ENCODE peak calls at places on chromosomes 5 and 9, in six cellular contexts. One of them, this sample, is unnamed.

GRCh38 chr5:40383719-40384651 is 295.7 kb upstream of the PTGER4 start:
- DNase-seq in AG04450: peak; percentile 44
- DNase-seq in epithelial cell of prostate: no peak
- DNase-seq in NCI-H460: peak; percentile 46
- DNase-seq in activated T-helper 1 cell treated with Interleukin-2 at 50 U/mL for 16 hours: no peak
- DNase-seq in astrocyte of the cerebellum: no peak
- DNase-seq in this sample: peak; percentile 50

GRCh38 chr9:2096376-2096970 is 81.3 kb downstream of the SMARCA2 start:
- DNase-seq in AG04450: no peak
- DNase-seq in epithelial cell of prostate: no peak
- DNase-seq in NCI-H460: no peak
- DNase-seq in activated T-helper 1 cell treated with Interleukin-2 at 50 U/mL for 16 hours: no peak
- DNase-seq in astrocyte of the cerebellum: no peak
- DNase-seq in this sample: no peak

GRCh38 chr5:27702339-27702820 is 664.0 kb upstream of the CDH9 start:
- DNase-seq in AG04450: no peak
- DNase-seq in epithelial cell of prostate: no peak
- DNase-seq in NCI-H460: no peak
- DNase-seq in activated T-helper 1 cell treated with Interleukin-2 at 50 U/mL for 16 hours: no peak
- DNase-seq in astrocyte of the cerebellum: peak; percentile 35
- DNase-seq in this sample: peak; percentile 84

GRCh38 chr9:108551030-108551964 is 304.5 kb downstream of the ACTL7B start:
- DNase-seq in AG04450: peak; percentile 73
- DNase-seq in epithelial cell of prostate: peak; percentile 99
- DNase-seq in NCI-H460: peak; percentile 23
- DNase-seq in activated T-helper 1 cell treated with Interleukin-2 at 50 U/mL for 16 hours: no peak
- DNase-seq in astrocyte of the cerebellum: peak; percentile 82
- DNase-seq in this sample: peak; percentile 92

GRCh38 chr5:2465383-2465782 is 286.1 kb downstream of the IRX2 start:
- DNase-seq in AG04450: no peak
- DNase-seq in epithelial cell of prostate: no peak
- DNase-seq in NCI-H460: no peak
- DNase-seq in activated T-helper 1 cell treated with Interleukin-2 at 50 U/mL for 16 hours: no peak
- DNase-seq in astrocyte of the cerebellum: no peak
- DNase-seq in this sample: no peak

GRCh38 chr5:54985301-54986268 is at the start of gene ESM1:
- DNase-seq in AG04450: peak; percentile 37
- DNase-seq in epithelial cell of prostate: no peak
- DNase-seq in NCI-H460: peak; percentile 92
- DNase-seq in activated T-helper 1 cell treated with Interleukin-2 at 50 U/mL for 16 hours: no peak
- DNase-seq in astrocyte of the cerebellum: no peak
- DNase-seq in this sample: no peak

GRCh38 chr9:114181583-114182409 is 26.5 kb downstream of the COL27A1 start:
- DNase-seq in AG04450: no peak
- DNase-seq in epithelial cell of prostate: no peak
- DNase-seq in NCI-H460: no peak
- DNase-seq in activated T-helper 1 cell treated with Interleukin-2 at 50 U/mL for 16 hours: no peak
- DNase-seq in astrocyte of the cerebellum: no peak
- DNase-seq in this sample: no peak

GRCh38 chr5:158531899-158532298 is 567.8 kb downstream of the EBF1 start:
- DNase-seq in AG04450: no peak
- DNase-seq in epithelial cell of prostate: no peak
- DNase-seq in NCI-H460: no peak
- DNase-seq in activated T-helper 1 cell treated with Interleukin-2 at 50 U/mL for 16 hours: no peak
- DNase-seq in astrocyte of the cerebellum: no peak
- DNase-seq in this sample: no peak

GRCh38 chr9:108567571-108567970 is 288.2 kb downstream of the ACTL7B start:
- DNase-seq in AG04450: no peak
- DNase-seq in epithelial cell of prostate: no peak
- DNase-seq in NCI-H460: no peak
- DNase-seq in activated T-helper 1 cell treated with Interleukin-2 at 50 U/mL for 16 hours: no peak
- DNase-seq in astrocyte of the cerebellum: no peak
- DNase-seq in this sample: no peak

GRCh38 chr9:121814594-121814993 is 163.2 kb downstream of the DAB2IP start:
- DNase-seq in AG04450: no peak
- DNase-seq in epithelial cell of prostate: no peak
- DNase-seq in NCI-H460: no peak
- DNase-seq in activated T-helper 1 cell treated with Interleukin-2 at 50 U/mL for 16 hours: no peak
- DNase-seq in astrocyte of the cerebellum: no peak
- DNase-seq in this sample: no peak

GRCh38 chr5:181134259-181134658 is 3.3 kb upstream of the OR2V1 start:
- DNase-seq in AG04450: no peak
- DNase-seq in epithelial cell of prostate: no peak
- DNase-seq in NCI-H460: no peak
- DNase-seq in activated T-helper 1 cell treated with Interleukin-2 at 50 U/mL for 16 hours: no peak
- DNase-seq in astrocyte of the cerebellum: no peak
- DNase-seq in this sample: no peak

GRCh38 chr5:135076801-135077200 is 42.8 kb upstream of the PITX1 start:
- DNase-seq in AG04450: no peak
- DNase-seq in epithelial cell of prostate: no peak
- DNase-seq in NCI-H460: no peak
- DNase-seq in activated T-helper 1 cell treated with Interleukin-2 at 50 U/mL for 16 hours: no peak
- DNase-seq in astrocyte of the cerebellum: no peak
- DNase-seq in this sample: no peak

GRCh38 chr9:118651511-118651910 is 717.7 kb downstream of the BRINP1 start:
- DNase-seq in AG04450: no peak
- DNase-seq in epithelial cell of prostate: peak; percentile 64
- DNase-seq in NCI-H460: no peak
- DNase-seq in activated T-helper 1 cell treated with Interleukin-2 at 50 U/mL for 16 hours: no peak
- DNase-seq in astrocyte of the cerebellum: no peak
- DNase-seq in this sample: no peak

GRCh38 chr5:138528208-138528607 is 14.8 kb downstream of the ETF1 start:
- DNase-seq in AG04450: no peak
- DNase-seq in epithelial cell of prostate: no peak
- DNase-seq in NCI-H460: no peak
- DNase-seq in activated T-helper 1 cell treated with Interleukin-2 at 50 U/mL for 16 hours: no peak
- DNase-seq in astrocyte of the cerebellum: no peak
- DNase-seq in this sample: peak; percentile 51

GRCh38 chr9:105503873-105504272 is 54.1 kb upstream of the FKTN start:
- DNase-seq in AG04450: no peak
- DNase-seq in epithelial cell of prostate: no peak
- DNase-seq in NCI-H460: peak; percentile 19
- DNase-seq in activated T-helper 1 cell treated with Interleukin-2 at 50 U/mL for 16 hours: no peak
- DNase-seq in astrocyte of the cerebellum: no peak
- DNase-seq in this sample: no peak

GRCh38 chr5:168364738-168365550 is 73.5 kb downstream of the WWC1 start:
- DNase-seq in AG04450: no peak
- DNase-seq in epithelial cell of prostate: no peak
- DNase-seq in NCI-H460: no peak
- DNase-seq in activated T-helper 1 cell treated with Interleukin-2 at 50 U/mL for 16 hours: no peak
- DNase-seq in astrocyte of the cerebellum: peak; percentile 9
- DNase-seq in this sample: no peak

GRCh38 chr9:106203832-106204516 is 509.6 kb downstream of the TMEM38B start:
- DNase-seq in AG04450: no peak
- DNase-seq in epithelial cell of prostate: no peak
- DNase-seq in NCI-H460: no peak
- DNase-seq in activated T-helper 1 cell treated with Interleukin-2 at 50 U/mL for 16 hours: no peak
- DNase-seq in astrocyte of the cerebellum: no peak
- DNase-seq in this sample: no peak

GRCh38 chr5:6819521-6819920 is 106.3 kb downstream of the TENT4A start:
- DNase-seq in AG04450: no peak
- DNase-seq in epithelial cell of prostate: no peak
- DNase-seq in NCI-H460: no peak
- DNase-seq in activated T-helper 1 cell treated with Interleukin-2 at 50 U/mL for 16 hours: no peak
- DNase-seq in astrocyte of the cerebellum: no peak
- DNase-seq in this sample: no peak

GRCh38 chr5:115209279-115209678 is 39.6 kb upstream of the TRIM36 start:
- DNase-seq in AG04450: no peak
- DNase-seq in epithelial cell of prostate: no peak
- DNase-seq in NCI-H460: no peak
- DNase-seq in activated T-helper 1 cell treated with Interleukin-2 at 50 U/mL for 16 hours: no peak
- DNase-seq in astrocyte of the cerebellum: no peak
- DNase-seq in this sample: no peak

GRCh38 chr5:74103131-74104023 is 477.4 kb downstream of the ARHGEF28 start:
- DNase-seq in AG04450: no peak
- DNase-seq in epithelial cell of prostate: no peak
- DNase-seq in NCI-H460: no peak
- DNase-seq in activated T-helper 1 cell treated with Interleukin-2 at 50 U/mL for 16 hours: no peak
- DNase-seq in astrocyte of the cerebellum: no peak
- DNase-seq in this sample: no peak

GRCh38 chr5:124581866-124582650 is 164.4 kb downstream of the ZNF608 start:
- DNase-seq in AG04450: peak; percentile 27
- DNase-seq in epithelial cell of prostate: no peak
- DNase-seq in NCI-H460: no peak
- DNase-seq in activated T-helper 1 cell treated with Interleukin-2 at 50 U/mL for 16 hours: no peak
- DNase-seq in astrocyte of the cerebellum: no peak
- DNase-seq in this sample: no peak

GRCh38 chr9:102778756-102779155 is 216.4 kb upstream of the CYLC2 start:
- DNase-seq in AG04450: no peak
- DNase-seq in epithelial cell of prostate: peak; percentile 16
- DNase-seq in NCI-H460: no peak
- DNase-seq in activated T-helper 1 cell treated with Interleukin-2 at 50 U/mL for 16 hours: no peak
- DNase-seq in astrocyte of the cerebellum: no peak
- DNase-seq in this sample: peak; percentile 76

GRCh38 chr9:133730994-133731715 is 7.0 kb downstream of the SARDH start:
- DNase-seq in AG04450: no peak
- DNase-seq in epithelial cell of prostate: no peak
- DNase-seq in NCI-H460: no peak
- DNase-seq in activated T-helper 1 cell treated with Interleukin-2 at 50 U/mL for 16 hours: no peak
- DNase-seq in astrocyte of the cerebellum: no peak
- DNase-seq in this sample: no peak

GRCh38 chr5:1394881-1395860 is 50.1 kb downstream of the SLC6A3 start:
- DNase-seq in AG04450: no peak
- DNase-seq in epithelial cell of prostate: no peak
- DNase-seq in NCI-H460: no peak
- DNase-seq in activated T-helper 1 cell treated with Interleukin-2 at 50 U/mL for 16 hours: no peak
- DNase-seq in astrocyte of the cerebellum: no peak
- DNase-seq in this sample: no peak

GRCh38 chr5:28369418-28369817 is 1331.0 kb upstream of the CDH9 start:
- DNase-seq in AG04450: no peak
- DNase-seq in epithelial cell of prostate: no peak
- DNase-seq in NCI-H460: no peak
- DNase-seq in activated T-helper 1 cell treated with Interleukin-2 at 50 U/mL for 16 hours: no peak
- DNase-seq in astrocyte of the cerebellum: no peak
- DNase-seq in this sample: no peak

GRCh38 chr5:99005506-99005905 is 76.7 kb upstream of the CHD1 start:
- DNase-seq in AG04450: no peak
- DNase-seq in epithelial cell of prostate: no peak
- DNase-seq in NCI-H460: no peak
- DNase-seq in activated T-helper 1 cell treated with Interleukin-2 at 50 U/mL for 16 hours: no peak
- DNase-seq in astrocyte of the cerebellum: no peak
- DNase-seq in this sample: peak; percentile 22

GRCh38 chr9:86434039-86434726 is 80.0 kb upstream of the TUT7 start:
- DNase-seq in AG04450: peak; percentile 49
- DNase-seq in epithelial cell of prostate: no peak
- DNase-seq in NCI-H460: peak; percentile 52
- DNase-seq in activated T-helper 1 cell treated with Interleukin-2 at 50 U/mL for 16 hours: no peak
- DNase-seq in astrocyte of the cerebellum: peak; percentile 69
- DNase-seq in this sample: peak; percentile 65

GRCh38 chr9:3936520-3937235 is 363.2 kb downstream of the GLIS3 start:
- DNase-seq in AG04450: no peak
- DNase-seq in epithelial cell of prostate: no peak
- DNase-seq in NCI-H460: no peak
- DNase-seq in activated T-helper 1 cell treated with Interleukin-2 at 50 U/mL for 16 hours: no peak
- DNase-seq in astrocyte of the cerebellum: no peak
- DNase-seq in this sample: no peak